ENCODE peak calls at places on chromosomes 2 and 18, in four cellular contexts. U, Q, C and W are unnamed samples.

GRCh38 chr2:110678457-110679336 is 834 bp upstream of the BUB1 start:
- DNase-seq in Q (peak), U (no peak), C (no peak), W (no peak)

GRCh38 chr2:98502556-98503335 is 58.1 kb downstream of the INPP4A start:
- DNase-seq in Q (no peak), U (no peak), C (no peak), W (no peak)

GRCh38 chr2:140627136-140627535 is 1503.7 kb downstream of the LRP1B start:
- DNase-seq in C (no peak), U (no peak), Q (no peak), W (no peak)

GRCh38 chr2:79833235-79833878 is 320.5 kb downstream of the CTNNA2 start:
- DNase-seq in C (no peak), U (no peak), Q (no peak), W (no peak)

GRCh38 chr18:49875783-49876182 is 62.5 kb upstream of the ACAA2 start:
- DNase-seq in C (no peak), U (no peak), Q (no peak), W (no peak)

GRCh38 chr2:127570282-127571250 is 35.1 kb downstream of the MYO7B start:
- DNase-seq in Q (no peak), U (no peak), C (no peak), W (no peak)

GRCh38 chr18:48949606-48950535 is 894 bp downstream of the SMAD7 start:
- DNase-seq in Q (peak), C (no peak), U (no peak), W (no peak)

GRCh38 chr2:44112096-44112495 is 56.6 kb upstream of the PPM1B start:
- DNase-seq in U (no peak), C (no peak), Q (no peak), W (no peak)

GRCh38 chr18:79924814-79925655 is 26.4 kb downstream of the SLC66A2 start:
- DNase-seq in C (no peak), U (no peak), Q (no peak), W (no peak)

GRCh38 chr2:240833724-240834285 is 13.8 kb upstream of the KIF1A start:
- DNase-seq in Q (no peak), C (no peak), U (no peak), W (no peak)

GRCh38 chr18:49319590-49319989 is 140.9 kb downstream of the DYM start:
- DNase-seq in U (peak), Q (no peak), C (no peak), W (no peak)

GRCh38 chr2:128982001-128982400 is 663.3 kb upstream of the HS6ST1 start:
- DNase-seq in Q (no peak), C (no peak), U (no peak), W (no peak)

GRCh38 chr2:201929627-201930026 is 104.0 kb upstream of the FZD7 start:
- DNase-seq in U (no peak), Q (no peak), C (no peak), W (no peak)

GRCh38 chr2:238939074-238939473 is 91.2 kb downstream of the TWIST2 start:
- DNase-seq in C (no peak), Q (no peak), U (no peak), W (no peak)

GRCh38 chr2:196131384-196131861 is 40.0 kb downstream of the STK17B start:
- DNase-seq in C (peak), U (no peak), Q (peak), W (peak)

DNA sequence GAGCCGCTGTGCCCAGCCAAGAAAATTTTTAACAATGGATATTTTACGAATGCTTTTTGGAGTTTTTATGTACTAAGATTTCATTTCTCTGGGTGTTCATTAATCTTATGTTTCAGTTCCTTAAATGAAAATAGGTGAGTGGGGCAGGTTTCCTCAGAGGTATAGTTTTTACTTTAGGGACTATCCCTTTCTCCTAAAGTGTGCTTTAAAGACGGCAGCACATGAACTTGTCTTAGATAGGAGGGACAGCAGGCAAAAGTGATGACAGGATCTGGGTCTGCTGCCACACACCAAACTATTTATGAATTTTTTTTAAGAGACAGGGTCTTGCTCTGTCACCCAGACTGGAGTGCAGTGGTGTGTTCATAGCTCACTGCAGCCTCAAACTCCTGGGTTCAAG is 8.0 kb upstream of the REL start:
- DNase-seq in C (no peak), Q (no peak), U (no peak), W (no peak)
- TF ChIP-seq FOSL1 in C (no peak), Q (no peak), U (no peak), W (no peak)

DNA sequence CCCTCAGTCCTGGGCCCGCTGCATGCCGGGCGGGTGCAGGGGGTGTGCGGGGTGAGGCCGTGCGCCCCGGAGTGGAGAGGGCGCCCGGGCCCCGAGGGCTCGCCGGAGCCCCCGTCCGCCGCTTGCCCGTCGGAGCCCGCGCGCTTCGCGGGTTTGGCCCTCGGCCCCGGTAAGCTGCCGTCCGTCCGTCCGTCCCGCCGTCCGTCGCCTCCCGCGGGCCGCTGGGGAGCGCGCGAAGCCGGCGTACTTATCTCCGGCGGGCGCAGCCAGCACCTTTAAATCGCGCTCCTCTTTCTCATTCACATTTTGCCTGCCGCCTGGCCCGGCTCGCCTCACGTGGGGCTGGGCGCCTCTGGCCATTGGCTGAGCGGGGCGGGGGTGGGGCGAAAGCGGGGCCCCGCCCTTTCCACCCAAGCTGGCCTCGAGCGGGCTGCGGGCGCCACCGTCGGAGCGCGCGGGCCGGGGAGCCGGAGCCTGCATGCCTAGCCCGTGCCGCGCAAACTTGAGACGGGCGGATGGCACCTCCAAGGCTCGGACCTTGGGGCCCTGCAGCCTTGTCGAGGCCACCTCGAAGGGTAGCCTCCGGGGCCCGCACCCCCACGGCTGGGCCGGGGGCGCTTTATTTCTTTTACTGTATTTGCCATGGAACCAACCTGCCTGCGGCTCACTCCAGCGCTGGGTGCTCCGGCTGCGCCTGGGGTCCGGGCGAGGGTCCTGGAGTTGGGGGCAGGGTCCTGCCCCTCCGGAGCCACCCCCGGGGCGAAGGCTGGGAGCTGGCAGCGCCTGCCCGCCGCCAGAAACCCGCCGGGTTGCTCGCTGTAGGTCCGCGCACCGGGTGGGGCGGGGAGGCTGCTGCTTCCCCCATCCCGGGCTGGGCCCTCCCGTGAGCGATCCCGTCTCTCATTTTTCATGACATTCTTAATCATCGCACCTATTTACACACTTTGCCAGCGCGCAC is at the start of gene GBX2:
- DNase-seq in C (no peak), U (no peak), Q (peak), W (peak)
- H3K4me3 ChIP-seq in C (peak), U (peak), Q (peak), W (peak)

DNA sequence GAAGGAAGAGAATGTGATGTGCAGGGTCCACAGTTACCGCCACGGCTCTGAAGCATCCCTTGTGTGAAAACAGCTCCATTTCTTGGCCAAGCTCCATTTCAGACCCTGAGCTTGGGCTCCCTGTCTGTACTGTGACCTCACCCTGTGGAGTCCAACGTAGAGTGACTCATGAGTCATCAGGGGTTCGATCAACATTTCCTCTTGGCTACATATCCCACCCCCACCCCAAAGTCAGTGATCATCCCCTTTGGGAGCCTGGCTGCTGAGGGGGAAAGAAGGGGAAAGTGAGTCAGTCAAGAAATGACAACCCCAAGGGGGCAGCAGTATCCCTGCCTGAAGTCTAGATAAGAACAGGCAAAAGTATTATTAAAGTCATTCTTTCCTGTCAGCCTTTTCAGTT is 62.2 kb downstream of the PAPOLG start:
- DNase-seq in C (peak), U (no peak), Q (no peak), W (no peak)
- TF ChIP-seq YY1 in C (no peak), U (no peak), Q (no peak), W (no peak)

DNA sequence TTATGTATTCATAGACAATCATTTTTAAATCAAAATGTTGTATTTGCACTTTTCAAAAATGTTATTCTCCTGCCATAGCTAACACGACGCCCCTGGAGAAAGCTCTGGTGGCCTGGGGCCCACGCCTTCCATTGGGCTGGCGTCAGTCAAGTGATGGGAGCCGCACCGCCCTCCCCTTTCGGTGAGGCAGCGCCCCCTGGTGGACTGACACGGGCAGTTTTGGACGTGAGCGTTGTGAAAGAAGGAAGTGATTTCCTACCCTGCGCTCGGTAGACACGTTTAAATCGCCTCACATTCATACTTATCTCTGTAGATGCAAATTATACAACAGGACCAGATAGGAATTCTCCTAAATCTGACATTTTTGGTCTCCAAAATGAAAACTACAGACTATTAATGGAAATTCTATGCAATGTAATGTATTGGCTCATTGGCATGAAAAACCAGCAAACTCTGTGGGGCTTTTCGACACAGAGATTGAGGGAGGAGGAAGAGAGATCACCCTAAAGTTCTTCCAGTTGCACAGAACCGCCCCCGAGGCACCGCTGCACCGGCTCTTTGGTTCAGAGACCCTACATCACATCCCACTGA is 326.2 kb upstream of the SOX11 start:
- DNase-seq in U (peak), C (peak), Q (peak), W (no peak)
- TF ChIP-seq FOSL1 in U (no peak), C (no peak), Q (no peak), W (no peak)

GRCh38 chr2:109242654-109243331 is 113.8 kb downstream of the SH3RF3 start:
- DNase-seq in C (no peak), Q (no peak), U (no peak), W (no peak)
- H3K4me3 ChIP-seq in C (no peak), Q (no peak), U (no peak), W (no peak)

GRCh38 chr2:230227216-230227615 is 1.7 kb downstream of the SP140 start:
- DNase-seq in C (peak), Q (no peak), U (no peak), W (no peak)

GRCh38 chr2:230221533-230221932 is 1.7 kb upstream of the SP110 start:
- DNase-seq in U (no peak), Q (no peak), C (no peak), W (no peak)

GRCh38 chr2:230226090-230226551 is 585 bp downstream of the SP140 start:
- DNase-seq in Q (no peak), C (no peak), U (no peak), W (no peak)

GRCh38 chr2:230224458-230224857 is 1.1 kb upstream of the SP140 start:
- DNase-seq in Q (no peak), U (no peak), C (no peak), W (no peak)

GRCh38 chr2:230225486-230225885 is at the start of gene SP140:
- DNase-seq in U (no peak), Q (no peak), C (no peak), W (no peak)
- TF ChIP-seq YY1 in U (no peak), Q (no peak), C (no peak), W (no peak)

GRCh38 chr2:86301010-86301409 is 36.4 kb downstream of the REEP1 start:
- DNase-seq in C (no peak), Q (no peak), U (no peak), W (no peak)

GRCh38 chr2:86302320-86302719 is 35.1 kb downstream of the REEP1 start:
- DNase-seq in C (no peak), Q (no peak), U (no peak), W (no peak)

GRCh38 chr2:86298411-86299390 is 38.7 kb downstream of the REEP1 start:
- DNase-seq in Q (no peak), C (peak), U (no peak), W (no peak)

GRCh38 chr2:86301711-86302202 is 35.7 kb downstream of the REEP1 start:
- DNase-seq in C (no peak), U (no peak), Q (no peak), W (no peak)

GRCh38 chr2:86300496-86300895 is 36.9 kb downstream of the REEP1 start:
- DNase-seq in Q (no peak), U (no peak), C (no peak), W (no peak)
- TF ChIP-seq FOSL1 in Q (peak), U (no peak), C (no peak), W (no peak)

DNA sequence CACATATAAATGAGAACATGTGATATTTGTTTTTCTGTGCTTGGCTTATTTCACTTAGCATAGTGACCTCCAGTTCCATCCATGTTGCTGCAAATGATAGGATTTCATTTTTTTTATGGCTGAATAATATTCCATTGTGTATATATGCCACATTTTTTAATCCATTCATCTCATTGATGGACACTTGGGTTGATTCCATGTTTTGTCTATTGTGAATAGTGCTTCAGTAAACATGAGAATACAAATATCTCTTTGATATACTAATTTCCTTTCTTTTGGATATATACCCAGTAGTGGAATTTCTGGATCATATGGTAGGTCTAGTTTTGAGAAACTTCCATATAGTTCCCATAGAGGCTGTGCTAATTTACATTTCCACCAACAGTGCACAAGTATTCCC is 3.7 kb upstream of the NEMP2 start:
- DNase-seq in C (no peak), Q (no peak), U (no peak), W (no peak)
- H3K4me3 ChIP-seq in C (no peak), Q (no peak), U (no peak), W (no peak)

GRCh38 chr2:146850746-146851145 is 994.1 kb upstream of the ACVR2A start:
- DNase-seq in C (no peak), Q (no peak), U (no peak), W (no peak)

GRCh38 chr2:146852661-146853060 is 992.2 kb upstream of the ACVR2A start:
- DNase-seq in U (no peak), Q (no peak), C (no peak), W (no peak)

GRCh38 chr2:146853741-146854444 is 990.9 kb upstream of the ACVR2A start:
- DNase-seq in U (no peak), Q (no peak), C (no peak), W (no peak)
- TF ChIP-seq YY1 in U (no peak), Q (no peak), C (no peak), W (no peak)